ENCODE peak calls at places on chromosomes 4 and X, in seven cellular contexts. L is mesendoderm, Y is testis, F is right cardiac atrium, M is fibroblast of lung, T is lower lobe of right lung, O is neural progenitor cell. E is an unnamed sample.

GRCh38 chr4:142142403-142142802 is 506.0 kb downstream of the IL15 start:
- DNase-seq in L (no peak), Y (no peak), F (no peak), M (no peak), T (no peak), O (no peak), E (no peak)

GRCh38 chrX:154840856-154841255 is 6.4 kb upstream of the SMIM9 start:
- DNase-seq in L (peak; percentile 42), Y (no peak), F (no peak), M (peak; percentile 38), T (no peak), O (no peak), E (peak; percentile 19)

GRCh38 chrX:22134681-22135080 is 102.6 kb downstream of the PHEX start:
- DNase-seq in L (peak; percentile 33), Y (no peak), F (no peak), M (peak; percentile 80), T (no peak), O (no peak), E (peak; percentile 52)

GRCh38 chr4:83285022-83285387 is 407 bp upstream of the COQ2 start:
- DNase-seq in L (peak; percentile 19), Y (no peak), F (no peak), M (peak; percentile 55), T (no peak), O (peak; percentile 20), E (peak; percentile 5)

GRCh38 chr4:125198916-125199315 is 115.8 kb upstream of the FAT4 start:
- DNase-seq in L (peak; percentile 29), Y (no peak), F (no peak), M (peak; percentile 36), T (no peak), O (no peak), E (no peak)

GRCh38 chr4:19645589-19645988 is 606.1 kb upstream of the SLIT2 start:
- DNase-seq in L (no peak), Y (no peak), F (no peak), M (no peak), T (no peak), O (no peak), E (no peak)

GRCh38 chr4:31620476-31620875 is 900.3 kb downstream of the PCDH7 start:
- DNase-seq in L (no peak), Y (no peak), F (peak; percentile 11), M (peak; percentile 10), T (no peak), O (no peak), E (no peak)

GRCh38 chr4:163554870-163555465 is 60.5 kb downstream of the TMA16 start:
- DNase-seq in L (no peak), Y (no peak), F (no peak), M (no peak), T (no peak), O (no peak), E (no peak)

GRCh38 chr4:8556341-8557150 is 23.6 kb upstream of the GPR78 start:
- DNase-seq in L (peak; percentile 65), Y (no peak), F (no peak), M (no peak), T (no peak), O (no peak), E (peak; percentile 36)

GRCh38 chr4:42050850-42051249 is 60.5 kb downstream of the SLC30A9 start:
- DNase-seq in L (no peak), Y (no peak), F (no peak), M (peak; percentile 7), T (no peak), O (no peak), E (no peak)
- H3K4me1 ChIP-seq in L (no peaks in the 10 kb centered on the region), Y (no peaks in the 10 kb centered on the region), F (no peaks in the 10 kb centered on the region), M (no peaks in the 10 kb centered on the region), T (no peaks in the 10 kb centered on the region), O (no peaks in the 10 kb centered on the region), E (no peaks in the 10 kb centered on the region)

DNA sequence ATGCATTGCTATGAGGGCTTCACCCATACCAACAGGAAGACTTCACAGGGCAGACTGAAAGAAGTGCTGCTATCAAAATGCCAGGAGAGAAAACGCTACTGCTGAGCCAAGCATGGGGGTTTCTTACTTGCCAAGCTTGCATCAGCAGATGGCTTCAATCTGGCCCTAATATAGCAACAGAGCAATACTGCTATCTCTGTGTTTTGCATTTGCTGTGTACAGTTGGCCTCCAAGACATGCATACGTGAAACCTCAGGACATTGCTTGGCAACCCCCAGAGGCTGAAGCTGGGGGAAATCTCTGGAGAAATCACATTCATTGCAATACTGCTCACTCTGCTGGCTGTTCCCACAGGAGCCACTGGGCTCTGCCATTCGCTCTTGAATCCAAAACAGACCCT is 127.2 kb upstream of the GPC4 start:
- DNase-seq in L (no peak), Y (no peak), F (no peak), M (no peak), T (no peak), O (no peak), E (no peak)
- H3K4me1 ChIP-seq in L (no peaks in the 10 kb centered on the region), Y (no peaks in the 10 kb centered on the region), F (no peaks in the 10 kb centered on the region), M (no peaks in the 10 kb centered on the region), T (no peaks in the 10 kb centered on the region), O (no peaks in the 10 kb centered on the region), E (no peaks in the 10 kb centered on the region)

GRCh38 chrX:350534-351321 is 32.1 kb upstream of the GTPBP6 start:
- DNase-seq in L (no peak), Y (no peak), F (peak; percentile 26), M (no peak), T (peak; percentile 39), O (no peak), E (no peak)

GRCh38 chrX:349702-350101 is 31.1 kb upstream of the GTPBP6 start:
- DNase-seq in L (no peak), Y (no peak), F (no peak), M (no peak), T (no peak), O (no peak), E (no peak)

GRCh38 chrX:349196-349595 is 30.6 kb upstream of the GTPBP6 start:
- DNase-seq in L (no peak), Y (no peak), F (peak; percentile 13), M (peak; percentile 28), T (no peak), O (no peak), E (no peak)

GRCh38 chrX:348461-349117 is 30.0 kb upstream of the GTPBP6 start:
- DNase-seq in L (no peak), Y (no peak), F (no peak), M (no peak), T (no peak), O (no peak), E (no peak)

GRCh38 chrX:350148-350533 is 31.5 kb upstream of the GTPBP6 start:
- DNase-seq in L (no peak), Y (no peak), F (peak; percentile 7), M (no peak), T (peak; percentile 38), O (no peak), E (no peak)
- H3K4me1 ChIP-seq in L (no peaks in the 10 kb centered on the region), Y (peaks cover 6% of the 10 kb centered on the region), F (no peaks in the 10 kb centered on the region), M (no peaks in the 10 kb centered on the region), T (no peaks in the 10 kb centered on the region), O (no peaks in the 10 kb centered on the region), E (no peaks in the 10 kb centered on the region)

GRCh38 chrX:133437771-133438170 is 22.5 kb upstream of the GPC4 start:
- DNase-seq in L (no peak), Y (no peak), F (no peak), M (no peak), T (no peak), O (no peak), E (no peak)

GRCh38 chrX:133440081-133440796 is 24.9 kb upstream of the GPC4 start:
- DNase-seq in L (peak; percentile 87), Y (no peak), F (no peak), M (no peak), T (no peak), O (peak; percentile 87), E (no peak)

GRCh38 chrX:133444196-133444595 is 28.9 kb upstream of the GPC4 start:
- DNase-seq in L (no peak), Y (no peak), F (no peak), M (peak; percentile 10), T (no peak), O (no peak), E (no peak)

GRCh38 chrX:133437356-133437755 is 22.1 kb upstream of the GPC4 start:
- DNase-seq in L (no peak), Y (no peak), F (no peak), M (no peak), T (no peak), O (no peak), E (no peak)

DNA sequence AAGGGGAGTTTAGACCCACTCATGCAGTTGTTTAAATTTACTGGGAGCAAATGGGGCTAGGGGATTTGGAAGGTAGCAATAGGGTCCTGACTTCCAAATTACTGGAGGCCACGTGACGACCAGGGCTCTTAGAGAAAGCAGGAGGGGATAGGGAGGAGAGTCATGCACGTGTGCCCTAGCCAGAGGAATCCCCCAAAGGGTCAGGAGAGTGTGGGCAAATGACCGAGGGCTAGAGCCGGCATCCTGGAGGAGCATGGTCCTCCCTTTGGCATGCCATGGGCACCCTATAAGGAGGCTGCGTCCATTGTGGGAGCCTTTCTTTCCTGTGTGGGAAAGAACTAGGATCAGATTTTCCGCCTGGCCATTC is 25.5 kb upstream of the GPC4 start:
- DNase-seq in L (no peak), Y (no peak), F (no peak), M (no peak), T (no peak), O (no peak), E (no peak)
- H3K4me1 ChIP-seq in L (peaks cover 6% of the 10 kb centered on the region), Y (no peaks in the 10 kb centered on the region), F (no peaks in the 10 kb centered on the region), M (no peaks in the 10 kb centered on the region), T (no peaks in the 10 kb centered on the region), O (peaks cover 38% of the 10 kb centered on the region), E (no peaks in the 10 kb centered on the region)

DNA sequence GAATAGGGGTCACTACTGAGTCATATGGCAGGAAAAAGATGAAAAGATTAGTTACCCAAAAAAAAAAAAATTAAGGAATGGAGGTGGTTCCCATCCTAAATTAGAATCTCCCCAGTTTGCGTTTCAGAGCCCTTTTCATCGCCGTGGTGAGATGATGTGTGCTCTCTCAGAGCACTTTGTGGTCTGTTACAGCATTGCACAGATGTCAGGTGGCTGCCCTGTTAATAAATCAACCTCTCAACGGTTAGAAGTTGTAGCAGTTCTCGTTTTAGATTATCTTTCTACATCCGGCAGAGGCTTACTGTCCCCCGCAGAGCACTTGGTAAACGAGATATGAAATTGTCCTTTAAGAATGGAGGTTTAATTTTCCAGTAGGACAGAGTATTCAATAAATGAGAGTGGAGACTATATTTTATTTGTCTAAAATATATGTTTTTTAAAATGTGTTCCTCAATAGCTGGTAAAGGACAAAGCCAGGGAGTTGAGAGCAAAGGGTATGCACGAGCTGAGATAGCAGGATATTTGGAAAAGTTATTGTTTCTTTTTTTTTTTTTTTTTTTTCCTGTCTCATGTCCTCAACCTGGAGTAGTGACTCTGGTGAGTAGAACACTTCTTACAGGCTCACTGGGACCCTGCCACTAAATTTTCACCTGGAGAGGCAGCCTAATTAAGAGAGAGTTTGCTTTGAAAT is 26.9 kb downstream of the AFF1 start:
- DNase-seq in L (no peak), Y (no peak), F (no peak), M (peak; percentile 84), T (no peak), O (no peak), E (no peak)
- H3K4me1 ChIP-seq in L (peaks cover 27% of the 10 kb centered on the region), Y (peaks cover 5% of the 10 kb centered on the region), F (peaks cover 11% of the 10 kb centered on the region), M (peaks cover 16% of the 10 kb centered on the region), T (peaks cover 57% of the 10 kb centered on the region), O (peaks cover 74% of the 10 kb centered on the region), E (peaks cover 28% of the 10 kb centered on the region)

E was measured in Caco-2.